ENCODE peak calls at places on chromosomes 1 and 21, in ten cellular contexts. I is NCI-H1436; T is progenitor cell of endocrine pancreas; G is cerebellum; Z is stimulated activated CD8-positive, alpha-beta memory T cell treated with anti-CD3 and anti-CD28 coated beads, Interleukin-4, amount 100 ng/mL, for 24 hours; V is dorsolateral prefrontal cortex; X is cardiac septum; N is cardiac fibroblast; M is stimulated activated CD4-positive, alpha-beta T cell treated with anti-CD3 and anti-CD28 coated beads, Interleukin-15, amount 100 ng/mL, for 24 hours; R is aorta. D is an unnamed sample.
A peak's percentile ranks its signal among the peaks of the same experiment; 100 is the strongest.

GRCh38 chr1:108671142-108671541 is 10.2 kb upstream of the HENMT1 start:
- DNase-seq in I (no peak), T (no peak), G (no peak), Z (no peak), V (no peak), X (no peak), N (no peak), M (no peak), R (no peak), D (no peak)

GRCh38 chr1:236110137-236110536 is 32.2 kb upstream of the GPR137B start:
- DNase-seq in I (no peak), T (no peak), G (no peak), Z (no peak), V (no peak), X (no peak), N (no peak), M (no peak), R (peak; percentile 59), D (no peak)

GRCh38 chr1:163877016-163877415 is 555.3 kb downstream of the NUF2 start:
- DNase-seq in I (no peak), T (no peak), G (no peak), Z (no peak), V (no peak), X (no peak), N (no peak), M (no peak), R (no peak), D (no peak)

GRCh38 chr21:43693981-43694380 is 24.9 kb upstream of the PDXK start:
- DNase-seq in I (no peak), T (no peak), G (no peak), Z (no peak), V (no peak), X (no peak), N (no peak), M (no peak), R (no peak), D (no peak)

GRCh38 chr1:100469578-100469977 is 68.4 kb upstream of the GPR88 start:
- DNase-seq in I (no peak), T (no peak), G (no peak), Z (no peak), V (no peak), X (no peak), N (no peak), M (no peak), R (no peak), D (no peak)

GRCh38 chr1:213650603-213651002 is 337.2 kb upstream of the PROX1 start:
- DNase-seq in I (no peak), T (no peak), G (no peak), Z (no peak), V (no peak), X (no peak), N (no peak), M (no peak), R (no peak), D (no peak)

GRCh38 chr21:42107881-42108553 is 36.9 kb downstream of the UMODL1 start:
- DNase-seq in I (peak; percentile 68), T (peak; percentile 63), G (peak; percentile 69), Z (peak; percentile 51), V (no peak), X (no peak), N (peak; percentile 60), M (peak; percentile 78), R (peak; percentile 87), D (peak; percentile 58)

GRCh38 chr21:46603228-46603627 is 1.7 kb downstream of the S100B start:
- DNase-seq in I (no peak), T (no peak), G (no peak), Z (no peak), V (no peak), X (no peak), N (no peak), M (no peak), R (no peak), D (no peak)

GRCh38 chr1:98429851-98430496 is 231.5 kb upstream of the SNX7 start:
- DNase-seq in I (peak; percentile 49), T (no peak), G (no peak), Z (no peak), V (no peak), X (no peak), N (no peak), M (no peak), R (no peak), D (no peak)